ENCODE peak calls at places on chromosomes 2 and 18, in five cellular contexts. One of them, this sample, is unnamed.

GRCh38 chr18:80192653-80193385 is 54.5 kb downstream of the PARD6G start:
- DNase-seq in KG1: no peak
- DNase-seq in stimulated activated CD4-positive, alpha-beta T cell treated with anti-CD3 and anti-CD28 coated beads, Interleukin-4, amount 100 ng/mL, for 4 hours: no peak
- DNase-seq in retina: no peak
- DNase-seq in activated gamma-delta T cell treated with Interleukin-2 at 50 U/mL for 16 hours: no peak
- DNase-seq in this sample: no peak

GRCh38 chr2:200795044-200795443 is 16.7 kb upstream of the BZW1 start:
- DNase-seq in stimulated activated CD4-positive, alpha-beta T cell treated with anti-CD3 and anti-CD28 coated beads, Interleukin-4, amount 100 ng/mL, for 4 hours: no peak
- DNase-seq in retina: no peak
- DNase-seq in KG1: no peak
- DNase-seq in activated gamma-delta T cell treated with Interleukin-2 at 50 U/mL for 16 hours: no peak
- DNase-seq in this sample: no peak

GRCh38 chr2:44740678-44741077 is 200.8 kb upstream of the SIX3 start:
- DNase-seq in activated gamma-delta T cell treated with Interleukin-2 at 50 U/mL for 16 hours: no peak
- DNase-seq in retina: no peak
- DNase-seq in stimulated activated CD4-positive, alpha-beta T cell treated with anti-CD3 and anti-CD28 coated beads, Interleukin-4, amount 100 ng/mL, for 4 hours: no peak
- DNase-seq in KG1: no peak
- DNase-seq in this sample: no peak

GRCh38 chr2:142974288-142975024 is 97.0 kb downstream of the KYNU start:
- DNase-seq in stimulated activated CD4-positive, alpha-beta T cell treated with anti-CD3 and anti-CD28 coated beads, Interleukin-4, amount 100 ng/mL, for 4 hours: no peak
- DNase-seq in KG1: no peak
- DNase-seq in activated gamma-delta T cell treated with Interleukin-2 at 50 U/mL for 16 hours: no peak
- DNase-seq in retina: no peak
- DNase-seq in this sample: no peak

GRCh38 chr18:35582899-35583558 is 1.5 kb downstream of the GALNT1 start:
- DNase-seq in stimulated activated CD4-positive, alpha-beta T cell treated with anti-CD3 and anti-CD28 coated beads, Interleukin-4, amount 100 ng/mL, for 4 hours: no peak
- DNase-seq in activated gamma-delta T cell treated with Interleukin-2 at 50 U/mL for 16 hours: no peak
- DNase-seq in retina: peak
- DNase-seq in KG1: no peak
- DNase-seq in this sample: peak

GRCh38 chr18:7116001-7116831 is 1.4 kb downstream of the LAMA1 start:
- DNase-seq in KG1: no peak
- DNase-seq in stimulated activated CD4-positive, alpha-beta T cell treated with anti-CD3 and anti-CD28 coated beads, Interleukin-4, amount 100 ng/mL, for 4 hours: no peak
- DNase-seq in activated gamma-delta T cell treated with Interleukin-2 at 50 U/mL for 16 hours: no peak
- DNase-seq in retina: peak
- DNase-seq in this sample: peak

GRCh38 chr2:212958757-212959295 is 192.6 kb downstream of the IKZF2 start:
- DNase-seq in stimulated activated CD4-positive, alpha-beta T cell treated with anti-CD3 and anti-CD28 coated beads, Interleukin-4, amount 100 ng/mL, for 4 hours: no peak
- DNase-seq in retina: no peak
- DNase-seq in activated gamma-delta T cell treated with Interleukin-2 at 50 U/mL for 16 hours: no peak
- DNase-seq in KG1: no peak
- DNase-seq in this sample: no peak

GRCh38 chr2:230714122-230714453 is 1.4 kb downstream of the CAB39 start:
- DNase-seq in stimulated activated CD4-positive, alpha-beta T cell treated with anti-CD3 and anti-CD28 coated beads, Interleukin-4, amount 100 ng/mL, for 4 hours: peak
- DNase-seq in activated gamma-delta T cell treated with Interleukin-2 at 50 U/mL for 16 hours: peak
- DNase-seq in KG1: no peak
- DNase-seq in retina: no peak
- DNase-seq in this sample: no peak

GRCh38 chr18:46071894-46072867 is at the start of gene PSTPIP2:
- DNase-seq in retina: peak
- DNase-seq in activated gamma-delta T cell treated with Interleukin-2 at 50 U/mL for 16 hours: peak
- DNase-seq in stimulated activated CD4-positive, alpha-beta T cell treated with anti-CD3 and anti-CD28 coated beads, Interleukin-4, amount 100 ng/mL, for 4 hours: peak
- DNase-seq in KG1: peak
- DNase-seq in this sample: peak

GRCh38 chr2:54708584-54709340 is 14.7 kb upstream of the EML6 start:
- DNase-seq in stimulated activated CD4-positive, alpha-beta T cell treated with anti-CD3 and anti-CD28 coated beads, Interleukin-4, amount 100 ng/mL, for 4 hours: no peak
- DNase-seq in retina: peak
- DNase-seq in activated gamma-delta T cell treated with Interleukin-2 at 50 U/mL for 16 hours: no peak
- DNase-seq in KG1: no peak
- DNase-seq in this sample: peak

GRCh38 chr2:73089270-73090030 is 17.9 kb upstream of the SFXN5 start:
- DNase-seq in KG1: no peak
- DNase-seq in stimulated activated CD4-positive, alpha-beta T cell treated with anti-CD3 and anti-CD28 coated beads, Interleukin-4, amount 100 ng/mL, for 4 hours: no peak
- DNase-seq in activated gamma-delta T cell treated with Interleukin-2 at 50 U/mL for 16 hours: no peak
- DNase-seq in retina: no peak
- DNase-seq in this sample: no peak

GRCh38 chr2:75068546-75068945 is 110.1 kb downstream of the POLE4 start:
- DNase-seq in activated gamma-delta T cell treated with Interleukin-2 at 50 U/mL for 16 hours: no peak
- DNase-seq in stimulated activated CD4-positive, alpha-beta T cell treated with anti-CD3 and anti-CD28 coated beads, Interleukin-4, amount 100 ng/mL, for 4 hours: no peak
- DNase-seq in retina: no peak
- DNase-seq in KG1: no peak
- DNase-seq in this sample: no peak

GRCh38 chr2:58081000-58081399 is 34.4 kb downstream of the VRK2 start:
- DNase-seq in retina: no peak
- DNase-seq in KG1: no peak
- DNase-seq in stimulated activated CD4-positive, alpha-beta T cell treated with anti-CD3 and anti-CD28 coated beads, Interleukin-4, amount 100 ng/mL, for 4 hours: no peak
- DNase-seq in activated gamma-delta T cell treated with Interleukin-2 at 50 U/mL for 16 hours: no peak
- DNase-seq in this sample: peak

GRCh38 chr2:74843371-74844298 is 9.7 kb downstream of the HK2 start:
- DNase-seq in activated gamma-delta T cell treated with Interleukin-2 at 50 U/mL for 16 hours: no peak
- DNase-seq in retina: no peak
- DNase-seq in KG1: no peak
- DNase-seq in stimulated activated CD4-positive, alpha-beta T cell treated with anti-CD3 and anti-CD28 coated beads, Interleukin-4, amount 100 ng/mL, for 4 hours: peak
- DNase-seq in this sample: no peak

GRCh38 chr2:5691659-5692529 is at the start of gene SOX11:
- DNase-seq in activated gamma-delta T cell treated with Interleukin-2 at 50 U/mL for 16 hours: no peak
- DNase-seq in retina: peak
- DNase-seq in stimulated activated CD4-positive, alpha-beta T cell treated with anti-CD3 and anti-CD28 coated beads, Interleukin-4, amount 100 ng/mL, for 4 hours: no peak
- DNase-seq in KG1: no peak
- DNase-seq in this sample: peak

GRCh38 chr18:3211236-3211992 is 8.4 kb downstream of the MYOM1 start:
- DNase-seq in KG1: no peak
- DNase-seq in retina: peak
- DNase-seq in activated gamma-delta T cell treated with Interleukin-2 at 50 U/mL for 16 hours: no peak
- DNase-seq in stimulated activated CD4-positive, alpha-beta T cell treated with anti-CD3 and anti-CD28 coated beads, Interleukin-4, amount 100 ng/mL, for 4 hours: no peak
- DNase-seq in this sample: no peak

GRCh38 chr2:207770602-207771404 is 1.1 kb upstream of the FZD5 start:
- DNase-seq in retina: peak
- DNase-seq in stimulated activated CD4-positive, alpha-beta T cell treated with anti-CD3 and anti-CD28 coated beads, Interleukin-4, amount 100 ng/mL, for 4 hours: no peak
- DNase-seq in activated gamma-delta T cell treated with Interleukin-2 at 50 U/mL for 16 hours: no peak
- DNase-seq in KG1: no peak
- DNase-seq in this sample: no peak

GRCh38 chr2:73101626-73102256 is 11.0 kb downstream of the RAB11FIP5 start:
- DNase-seq in stimulated activated CD4-positive, alpha-beta T cell treated with anti-CD3 and anti-CD28 coated beads, Interleukin-4, amount 100 ng/mL, for 4 hours: no peak
- DNase-seq in activated gamma-delta T cell treated with Interleukin-2 at 50 U/mL for 16 hours: no peak
- DNase-seq in retina: no peak
- DNase-seq in KG1: no peak
- DNase-seq in this sample: no peak

GRCh38 chr2:209872675-209873074 is 101.0 kb downstream of the UNC80 start:
- DNase-seq in stimulated activated CD4-positive, alpha-beta T cell treated with anti-CD3 and anti-CD28 coated beads, Interleukin-4, amount 100 ng/mL, for 4 hours: no peak
- DNase-seq in activated gamma-delta T cell treated with Interleukin-2 at 50 U/mL for 16 hours: no peak
- DNase-seq in retina: no peak
- DNase-seq in KG1: no peak
- DNase-seq in this sample: no peak

GRCh38 chr2:238551091-238551490 is 124.4 kb downstream of the ASB1 start:
- DNase-seq in retina: no peak
- DNase-seq in stimulated activated CD4-positive, alpha-beta T cell treated with anti-CD3 and anti-CD28 coated beads, Interleukin-4, amount 100 ng/mL, for 4 hours: no peak
- DNase-seq in activated gamma-delta T cell treated with Interleukin-2 at 50 U/mL for 16 hours: no peak
- DNase-seq in KG1: no peak
- DNase-seq in this sample: no peak

GRCh38 chr2:105827351-105828096 is 82.8 kb downstream of the NCK2 start:
- DNase-seq in retina: no peak
- DNase-seq in activated gamma-delta T cell treated with Interleukin-2 at 50 U/mL for 16 hours: no peak
- DNase-seq in stimulated activated CD4-positive, alpha-beta T cell treated with anti-CD3 and anti-CD28 coated beads, Interleukin-4, amount 100 ng/mL, for 4 hours: no peak
- DNase-seq in KG1: no peak
- DNase-seq in this sample: no peak

GRCh38 chr2:16057661-16058060 is 117.3 kb downstream of the MYCN start:
- DNase-seq in activated gamma-delta T cell treated with Interleukin-2 at 50 U/mL for 16 hours: no peak
- DNase-seq in retina: no peak
- DNase-seq in stimulated activated CD4-positive, alpha-beta T cell treated with anti-CD3 and anti-CD28 coated beads, Interleukin-4, amount 100 ng/mL, for 4 hours: no peak
- DNase-seq in KG1: no peak
- DNase-seq in this sample: no peak

GRCh38 chr2:179917272-179917671 is 55.9 kb upstream of the ZNF385B start:
- DNase-seq in KG1: no peak
- DNase-seq in retina: no peak
- DNase-seq in activated gamma-delta T cell treated with Interleukin-2 at 50 U/mL for 16 hours: no peak
- DNase-seq in stimulated activated CD4-positive, alpha-beta T cell treated with anti-CD3 and anti-CD28 coated beads, Interleukin-4, amount 100 ng/mL, for 4 hours: no peak
- DNase-seq in this sample: no peak

GRCh38 chr2:240451791-240452470 is 16.5 kb downstream of the GPC1 start:
- DNase-seq in stimulated activated CD4-positive, alpha-beta T cell treated with anti-CD3 and anti-CD28 coated beads, Interleukin-4, amount 100 ng/mL, for 4 hours: no peak
- DNase-seq in retina: no peak
- DNase-seq in activated gamma-delta T cell treated with Interleukin-2 at 50 U/mL for 16 hours: no peak
- DNase-seq in KG1: no peak
- DNase-seq in this sample: no peak

GRCh38 chr2:208415897-208416296 is 9.3 kb downstream of the PTH2R start:
- DNase-seq in retina: no peak
- DNase-seq in stimulated activated CD4-positive, alpha-beta T cell treated with anti-CD3 and anti-CD28 coated beads, Interleukin-4, amount 100 ng/mL, for 4 hours: no peak
- DNase-seq in KG1: no peak
- DNase-seq in activated gamma-delta T cell treated with Interleukin-2 at 50 U/mL for 16 hours: no peak
- DNase-seq in this sample: no peak

This sample was measured in SK-N-DZ.